ENCODE peak calls at places on chromosomes 12 and 14, in seven cellular contexts. R is Calu3; H is stimulated activated CD8-positive, alpha-beta memory T cell treated with anti-CD3 and anti-CD28 coated beads, Interleukin-15, amount 100 ng/mL, for 4 hours; I is AG04449; W is iPS-NIHi11; A is ELR; J is AG10803. B is an unnamed sample.

GRCh38 chr14:51562816-51563215 is 88.9 kb upstream of the FRMD6 start:
- DNase-seq in R (no peak), H (no peak), I (no peak), W (no peak), A (peak; percentile 94), J (peak; percentile 35), B (no peak)

GRCh38 chr12:64806593-64806992 is 17.9 kb upstream of the TBC1D30 start:
- DNase-seq in R (no peak), H (no peak), I (no peak), W (no peak), A (peak; percentile 76), J (peak; percentile 48), B (no peak)

GRCh38 chr14:97264516-97265230 is 467.5 kb downstream of the VRK1 start:
- DNase-seq in R (no peak), H (no peak), I (no peak), W (no peak), A (no peak), J (no peak), B (no peak)

GRCh38 chr12:48165089-48166031 is 8.0 kb upstream of the ASB8 start:
- DNase-seq in R (peak; percentile 52), H (peak; percentile 19), I (no peak), W (peak; percentile 67), A (peak; percentile 70), J (peak; percentile 67), B (peak; percentile 33)

GRCh38 chr12:131287938-131288797 is 334.5 kb downstream of the ADGRD1 start:
- DNase-seq in R (no peak), H (no peak), I (no peak), W (no peak), A (no peak), J (no peak), B (no peak)

GRCh38 chr12:53664191-53664590 is 11.7 kb downstream of the ATP5MC2 start:
- DNase-seq in R (no peak), H (no peak), I (no peak), W (no peak), A (no peak), J (no peak), B (no peak)

GRCh38 chr12:108833355-108833733 is 24.0 kb downstream of the SSH1 start:
- DNase-seq in R (peak; percentile 83), H (no peak), I (peak; percentile 87), W (no peak), A (peak; percentile 96), J (peak; percentile 97), B (no peak)

GRCh38 chr12:51183816-51184215 is 10.9 kb upstream of the TFCP2 start:
- DNase-seq in R (no peak), H (no peak), I (no peak), W (no peak), A (no peak), J (peak; percentile 21), B (no peak)

GRCh38 chr12:15364221-15365170 is 42.2 kb downstream of the PTPRO start:
- DNase-seq in R (peak; percentile 55), H (no peak), I (no peak), W (no peak), A (no peak), J (no peak), B (no peak)

GRCh38 chr12:118436002-118436724 is 59.8 kb downstream of the SUDS3 start:
- DNase-seq in R (peak; percentile 28), H (no peak), I (no peak), W (peak; percentile 54), A (peak; percentile 30), J (no peak), B (peak; percentile 7)

GRCh38 chr12:53820503-53820902 is 68.7 kb upstream of the CISTR start:
- DNase-seq in R (no peak), H (no peak), I (no peak), W (no peak), A (peak; percentile 82), J (peak; percentile 12), B (no peak)

GRCh38 chr14:65229431-65230286 is 127.3 kb upstream of the MAX start:
- DNase-seq in R (peak; percentile 69), H (no peak), I (no peak), W (peak; percentile 62), A (peak; percentile 65), J (peak; percentile 55), B (peak; percentile 57)

GRCh38 chr12:56716458-56716857 is 8.6 kb downstream of the NACA start:
- DNase-seq in R (no peak), H (no peak), I (no peak), W (no peak), A (no peak), J (no peak), B (no peak)

GRCh38 chr14:95157987-95158712 is 821 bp upstream of the DICER1 start:
- DNase-seq in R (no peak), H (no peak), I (no peak), W (peak; percentile 54), A (no peak), J (no peak), B (peak; percentile 77)

GRCh38 chr12:123024819-123025391 is 44.4 kb downstream of the ARL6IP4 start:
- DNase-seq in R (no peak), H (no peak), I (no peak), W (no peak), A (peak; percentile 67), J (peak; percentile 5), B (peak; percentile 60)

GRCh38 chr14:104817930-104818713 is 17.2 kb downstream of the ZBTB42 start:
- DNase-seq in R (no peak), H (no peak), I (no peak), W (no peak), A (no peak), J (no peak), B (no peak)

GRCh38 chr14:78752789-78753188 is 582.6 kb downstream of the NRXN3 start:
- DNase-seq in R (peak; percentile 80), H (no peak), I (no peak), W (no peak), A (no peak), J (no peak), B (no peak)

GRCh38 chr12:2244013-2244861 is 191.4 kb downstream of the CACNA1C start:
- DNase-seq in R (no peak), H (no peak), I (peak; percentile 90), W (peak; percentile 51), A (peak; percentile 93), J (peak; percentile 89), B (no peak)

GRCh38 chr12:27606986-27607385 is 83.0 kb downstream of the PPFIBP1 start:
- DNase-seq in R (peak; percentile 43), H (no peak), I (no peak), W (no peak), A (no peak), J (no peak), B (no peak)

GRCh38 chr14:78164226-78164853 is 5.8 kb upstream of the NRXN3 start:
- DNase-seq in R (peak; percentile 64), H (no peak), I (no peak), W (peak; percentile 77), A (peak; percentile 11), J (no peak), B (peak; percentile 41)

GRCh38 chr12:54213084-54213483 is 24.3 kb upstream of the SMUG1 start:
- DNase-seq in R (no peak), H (no peak), I (no peak), W (no peak), A (peak; percentile 52), J (no peak), B (no peak)

GRCh38 chr12:130764475-130765185 is 48.5 kb upstream of the RIMBP2 start:
- DNase-seq in R (peak; percentile 21), H (no peak), I (no peak), W (no peak), A (peak; percentile 50), J (peak; percentile 17), B (peak; percentile 84)

GRCh38 chr14:56752428-56752827 is 57.9 kb downstream of the OTX2 start:
- DNase-seq in R (no peak), H (no peak), I (no peak), W (no peak), A (no peak), J (no peak), B (no peak)

GRCh38 chr12:119843100-119843499 is 34.0 kb downstream of the CIT start:
- DNase-seq in R (no peak), H (no peak), I (no peak), W (peak; percentile 14), A (no peak), J (peak; percentile 93), B (no peak)

GRCh38 chr14:93868165-93868564 is 59.0 kb upstream of the FAM181A start:
- DNase-seq in R (no peak), H (no peak), I (no peak), W (no peak), A (no peak), J (no peak), B (no peak)

GRCh38 chr12:106299193-106299794 is 3.2 kb upstream of the TCP11L2 start:
- DNase-seq in R (no peak), H (no peak), I (no peak), W (no peak), A (no peak), J (peak; percentile 81), B (no peak)

GRCh38 chr12:80877706-80878384 is 59.9 kb downstream of the LIN7A start:
- DNase-seq in R (no peak), H (no peak), I (no peak), W (no peak), A (no peak), J (no peak), B (no peak)

GRCh38 chr14:25237845-25238244 is 187.9 kb upstream of the STXBP6 start:
- DNase-seq in R (peak; percentile 18), H (no peak), I (no peak), W (peak; percentile 48), A (peak; percentile 0), J (no peak), B (no peak)

GRCh38 chr12:5171701-5172100 is 128.0 kb downstream of the KCNA5 start:
- DNase-seq in R (peak; percentile 36), H (no peak), I (no peak), W (peak; percentile 77), A (peak; percentile 90), J (peak; percentile 76), B (no peak)

B was measured in activated CD8-positive, alpha-beta T cell treated with anti-CD3 and anti-CD28 coated beads for 36 hours.